ENCODE peak calls at places on chromosomes 3 and 15, in four cellular contexts. One of them, this sample, is unnamed.
A peak's percentile ranks its signal among the peaks of the same experiment; 100 is the strongest.

GRCh38 chr3:176609361-176609760 is 587.9 kb downstream of the TBL1XR1 start:
- DNase-seq in HCT116: no peak
- DNase-seq in GM12878: no peak
- DNase-seq in WTC11: no peak
- DNase-seq in this sample: no peak

GRCh38 chr3:39577541-39577940 is 110.1 kb downstream of the MOBP start:
- DNase-seq in HCT116: no peak
- DNase-seq in GM12878: no peak
- DNase-seq in WTC11: peak; percentile 30
- DNase-seq in this sample: no peak

GRCh38 chr3:71926242-71926560 is 141.3 kb upstream of the PROK2 start:
- DNase-seq in HCT116: peak; percentile 65
- DNase-seq in GM12878: no peak
- DNase-seq in WTC11: peak; percentile 70
- DNase-seq in this sample: no peak

GRCh38 chr3:49869525-49870126 is at the start of gene CAMKV:
- DNase-seq in HCT116: no peak
- DNase-seq in GM12878: no peak
- DNase-seq in WTC11: peak; percentile 77
- DNase-seq in this sample: peak; percentile 27

GRCh38 chr3:152853196-152853595 is 18.3 kb downstream of the P2RY1 start:
- DNase-seq in HCT116: no peak
- DNase-seq in GM12878: no peak
- DNase-seq in WTC11: no peak
- DNase-seq in this sample: no peak

GRCh38 chr3:127158614-127159221 is 34.2 kb upstream of the PRR23E start:
- DNase-seq in HCT116: no peak
- DNase-seq in GM12878: no peak
- DNase-seq in WTC11: peak; percentile 78
- DNase-seq in this sample: peak; percentile 3

GRCh38 chr3:167723872-167724271 is 10.8 kb downstream of the PDCD10 start:
- DNase-seq in HCT116: no peak
- DNase-seq in GM12878: no peak
- DNase-seq in WTC11: no peak
- DNase-seq in this sample: no peak

GRCh38 chr3:85821130-85821756 is 862.5 kb downstream of the CADM2 start:
- DNase-seq in HCT116: no peak
- DNase-seq in GM12878: no peak
- DNase-seq in WTC11: peak; percentile 59
- DNase-seq in this sample: no peak

GRCh38 chr3:72105306-72105705 is 320.4 kb upstream of the PROK2 start:
- DNase-seq in HCT116: no peak
- DNase-seq in GM12878: no peak
- DNase-seq in WTC11: no peak
- DNase-seq in this sample: no peak

GRCh38 chr3:45105855-45106655 is 40.1 kb downstream of the CDCP1 start:
- DNase-seq in HCT116: peak; percentile 73
- DNase-seq in GM12878: no peak
- DNase-seq in WTC11: no peak
- DNase-seq in this sample: peak; percentile 60

GRCh38 chr3:143956858-143957257 is 14.8 kb upstream of the DIPK2A start:
- DNase-seq in HCT116: no peak
- DNase-seq in GM12878: no peak
- DNase-seq in WTC11: no peak
- DNase-seq in this sample: no peak

GRCh38 chr15:91853501-91853967 is at the start of gene SLCO3A1:
- DNase-seq in HCT116: no peak
- DNase-seq in GM12878: no peak
- DNase-seq in WTC11: peak; percentile 69
- DNase-seq in this sample: no peak

GRCh38 chr3:51024765-51025681 is 350.3 kb downstream of the DOCK3 start:
- DNase-seq in HCT116: no peak
- DNase-seq in GM12878: no peak
- DNase-seq in WTC11: no peak
- DNase-seq in this sample: no peak

GRCh38 chr3:58899953-58900298 is 149.9 kb downstream of the CFAP20DC start:
- DNase-seq in HCT116: no peak
- DNase-seq in GM12878: peak; percentile 11
- DNase-seq in WTC11: no peak
- DNase-seq in this sample: peak; percentile 8

GRCh38 chr3:11556851-11557644 is 86.7 kb downstream of the VGLL4 start:
- DNase-seq in HCT116: no peak
- DNase-seq in GM12878: no peak
- DNase-seq in WTC11: no peak
- DNase-seq in this sample: no peak

GRCh38 chr3:102410616-102411015 is 24.2 kb upstream of the ZPLD1 start:
- DNase-seq in HCT116: no peak
- DNase-seq in GM12878: no peak
- DNase-seq in WTC11: no peak
- DNase-seq in this sample: no peak

GRCh38 chr3:4821975-4822374 is 157.3 kb upstream of the BHLHE40 start:
- DNase-seq in HCT116: no peak
- DNase-seq in GM12878: no peak
- DNase-seq in WTC11: no peak
- DNase-seq in this sample: no peak

GRCh38 chr3:9102240-9102841 is 139.1 kb upstream of the RAD18 start:
- DNase-seq in HCT116: no peak
- DNase-seq in GM12878: no peak
- DNase-seq in WTC11: peak; percentile 80
- DNase-seq in this sample: no peak

GRCh38 chr3:83567935-83568334 is 1390.9 kb upstream of the CADM2 start:
- DNase-seq in HCT116: no peak
- DNase-seq in GM12878: no peak
- DNase-seq in WTC11: no peak
- DNase-seq in this sample: no peak

GRCh38 chr3:115857518-115858136 is 234.3 kb downstream of the GAP43 start:
- DNase-seq in HCT116: no peak
- DNase-seq in GM12878: no peak
- DNase-seq in WTC11: no peak
- DNase-seq in this sample: no peak

GRCh38 chr15:77525907-77526581 is 105.4 kb downstream of the HMG20A start:
- DNase-seq in HCT116: no peak
- DNase-seq in GM12878: no peak
- DNase-seq in WTC11: peak; percentile 5
- DNase-seq in this sample: no peak

GRCh38 chr3:8345396-8345795 is 156.2 kb upstream of the LMCD1 start:
- DNase-seq in HCT116: no peak
- DNase-seq in GM12878: no peak
- DNase-seq in WTC11: no peak
- DNase-seq in this sample: no peak

GRCh38 chr3:138933068-138933668 is 13.8 kb downstream of the FOXL2 start:
- DNase-seq in HCT116: no peak
- DNase-seq in GM12878: no peak
- DNase-seq in WTC11: peak; percentile 6
- DNase-seq in this sample: no peak
- TF ChIP-seq ATF3 in HCT116: no peak
- TF ChIP-seq ATF3 in GM12878: no peak
- TF ChIP-seq ATF3 in WTC11: no peak
- TF ChIP-seq ATF3 in this sample: no peak

GRCh38 chr3:27165348-27165747 is 203.8 kb downstream of the NEK10 start:
- DNase-seq in HCT116: no peak
- DNase-seq in GM12878: no peak
- DNase-seq in WTC11: no peak
- DNase-seq in this sample: no peak

GRCh38 chr3:27171113-27171512 is 198.1 kb downstream of the NEK10 start:
- DNase-seq in HCT116: no peak
- DNase-seq in GM12878: no peak
- DNase-seq in WTC11: no peak
- DNase-seq in this sample: no peak

DNA sequence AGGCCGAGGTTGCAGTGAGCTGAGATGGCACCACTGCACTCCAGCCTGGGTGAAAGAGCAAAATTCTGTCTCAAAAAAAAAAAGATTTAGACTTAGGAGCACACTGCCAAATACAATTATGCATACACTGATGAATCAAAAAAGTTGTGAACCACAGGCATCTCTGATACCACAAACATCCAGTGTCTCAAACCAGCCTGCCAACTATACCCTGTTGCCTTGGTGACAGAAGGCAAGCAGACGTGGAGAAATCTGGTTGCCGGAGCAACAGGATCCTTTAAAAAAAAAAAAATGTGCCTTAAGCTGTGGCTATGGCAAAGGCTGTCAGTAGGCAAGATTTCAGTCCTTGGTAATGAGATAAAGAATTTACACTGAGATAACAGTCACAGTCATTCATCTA is 202.3 kb downstream of the NEK10 start:
- DNase-seq in HCT116: no peak
- DNase-seq in GM12878: no peak
- DNase-seq in WTC11: no peak
- DNase-seq in this sample: no peak
- TF ChIP-seq ATF3 in HCT116: no peak
- TF ChIP-seq ATF3 in GM12878: no peak
- TF ChIP-seq ATF3 in WTC11: no peak
- TF ChIP-seq ATF3 in this sample: no peak

GRCh38 chr3:13860001-13860400 is 19.9 kb downstream of the WNT7A start:
- DNase-seq in HCT116: no peak
- DNase-seq in GM12878: no peak
- DNase-seq in WTC11: no peak
- DNase-seq in this sample: no peak
- TF ChIP-seq ATF3 in HCT116: no peak
- TF ChIP-seq ATF3 in GM12878: no peak
- TF ChIP-seq ATF3 in WTC11: no peak
- TF ChIP-seq ATF3 in this sample: no peak

GRCh38 chr3:107110596-107111305 is 266.5 kb upstream of the CCDC54 start:
- DNase-seq in HCT116: no peak
- DNase-seq in GM12878: no peak
- DNase-seq in WTC11: no peak
- DNase-seq in this sample: no peak

GRCh38 chr3:107103786-107104185 is 273.5 kb upstream of the CCDC54 start:
- DNase-seq in HCT116: peak; percentile 6
- DNase-seq in GM12878: no peak
- DNase-seq in WTC11: no peak
- DNase-seq in this sample: no peak

GRCh38 chr3:107111889-107112288 is 265.4 kb upstream of the CCDC54 start:
- DNase-seq in HCT116: no peak
- DNase-seq in GM12878: no peak
- DNase-seq in WTC11: no peak
- DNase-seq in this sample: no peak

GRCh38 chr3:107106907-107107306 is 270.3 kb upstream of the CCDC54 start:
- DNase-seq in HCT116: no peak
- DNase-seq in GM12878: no peak
- DNase-seq in WTC11: no peak
- DNase-seq in this sample: no peak

GRCh38 chr3:107106316-107106715 is 270.9 kb upstream of the CCDC54 start:
- DNase-seq in HCT116: peak; percentile 18
- DNase-seq in GM12878: no peak
- DNase-seq in WTC11: no peak
- DNase-seq in this sample: peak; percentile 10
- TF ChIP-seq ATF3 in HCT116: no peak
- TF ChIP-seq ATF3 in GM12878: no peak
- TF ChIP-seq ATF3 in WTC11: no peak
- TF ChIP-seq ATF3 in this sample: no peak

GRCh38 chr3:131142580-131142979 is 115.9 kb downstream of the NEK11 start:
- DNase-seq in HCT116: no peak
- DNase-seq in GM12878: no peak
- DNase-seq in WTC11: no peak
- DNase-seq in this sample: no peak
- TF ChIP-seq ATF3 in HCT116: no peak
- TF ChIP-seq ATF3 in GM12878: no peak
- TF ChIP-seq ATF3 in WTC11: no peak
- TF ChIP-seq ATF3 in this sample: no peak

GRCh38 chr3:183815951-183816475 is 9.4 kb downstream of the MAP6D1 start:
- DNase-seq in HCT116: no peak
- DNase-seq in GM12878: no peak
- DNase-seq in WTC11: peak; percentile 7
- DNase-seq in this sample: no peak
- TF ChIP-seq ATF3 in HCT116: no peak
- TF ChIP-seq ATF3 in GM12878: no peak
- TF ChIP-seq ATF3 in WTC11: no peak
- TF ChIP-seq ATF3 in this sample: no peak

DNA sequence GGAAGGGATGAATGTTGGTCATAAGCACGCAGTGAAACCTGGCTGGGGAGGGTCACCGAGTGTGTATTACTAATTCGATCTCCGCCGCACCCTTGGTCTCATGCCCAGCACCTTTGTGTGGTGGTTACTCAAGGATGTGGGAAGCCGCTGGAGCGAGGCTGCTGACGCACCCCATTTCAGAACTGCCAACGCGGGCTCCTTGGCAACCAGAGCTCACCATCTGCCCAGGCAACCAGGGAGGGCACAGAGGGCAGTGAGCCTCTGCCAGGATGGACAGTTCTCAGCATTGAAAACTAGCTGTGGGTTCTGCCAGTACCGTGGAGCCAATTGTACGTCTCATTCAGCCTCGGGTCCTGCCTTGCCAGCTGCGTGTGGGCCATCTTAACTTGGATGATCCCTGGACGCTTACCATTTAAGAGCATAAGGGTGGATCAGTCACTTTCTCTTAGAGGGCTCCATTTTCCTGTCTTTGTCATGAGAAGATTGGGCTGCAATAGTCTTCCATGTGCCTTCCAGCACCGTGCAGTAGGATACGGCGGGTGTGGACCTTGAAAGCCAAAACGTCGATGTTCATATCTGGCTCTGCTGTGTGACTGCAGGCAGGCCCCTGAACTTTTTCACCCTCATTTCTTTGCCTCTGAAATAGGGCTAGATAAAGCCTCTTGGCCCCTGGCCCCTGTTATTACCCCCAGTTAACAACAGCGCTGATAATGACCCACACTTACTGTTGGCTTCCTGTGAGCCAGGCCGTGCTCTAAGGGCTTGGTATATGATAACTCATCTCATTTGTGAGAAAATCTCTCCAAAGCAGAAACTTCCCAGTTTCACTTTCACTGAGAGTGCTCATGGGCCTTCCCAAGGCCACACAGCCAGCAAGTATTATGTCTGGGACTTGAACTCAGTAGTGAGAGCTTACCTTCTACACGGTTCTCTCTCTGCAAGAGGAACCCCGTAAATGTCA is 238.8 kb downstream of the OPA1 start:
- DNase-seq in HCT116: no peak
- DNase-seq in GM12878: peak; percentile 56
- DNase-seq in WTC11: no peak
- DNase-seq in this sample: peak; percentile 58
- TF ChIP-seq ATF3 in HCT116: no peak
- TF ChIP-seq ATF3 in GM12878: no peak
- TF ChIP-seq ATF3 in WTC11: no peak
- TF ChIP-seq ATF3 in this sample: no peak

GRCh38 chr15:70503798-70504304 is 259.5 kb downstream of the UACA start:
- DNase-seq in HCT116: no peak
- DNase-seq in GM12878: no peak
- DNase-seq in WTC11: no peak
- DNase-seq in this sample: no peak

GRCh38 chr15:70501849-70502248 is 261.5 kb downstream of the UACA start:
- DNase-seq in HCT116: no peak
- DNase-seq in GM12878: no peak
- DNase-seq in WTC11: no peak
- DNase-seq in this sample: no peak

GRCh38 chr15:70504305-70504951 is 258.9 kb downstream of the UACA start:
- DNase-seq in HCT116: no peak
- DNase-seq in GM12878: no peak
- DNase-seq in WTC11: no peak
- DNase-seq in this sample: no peak

GRCh38 chr15:70502576-70502975 is 260.8 kb downstream of the UACA start:
- DNase-seq in HCT116: no peak
- DNase-seq in GM12878: no peak
- DNase-seq in WTC11: no peak
- DNase-seq in this sample: no peak

GRCh38 chr15:70503073-70503745 is 260.1 kb downstream of the UACA start:
- DNase-seq in HCT116: no peak
- DNase-seq in GM12878: no peak
- DNase-seq in WTC11: no peak
- DNase-seq in this sample: no peak
- TF ChIP-seq ATF3 in HCT116: no peak
- TF ChIP-seq ATF3 in GM12878: no peak
- TF ChIP-seq ATF3 in WTC11: no peak
- TF ChIP-seq ATF3 in this sample: no peak